ENCODE peak calls at places on chromosomes 3 and 15, in nine cellular contexts. J, C, H, K, B, L, Q, V and X are unnamed samples.

GRCh38 chr3:154932633-154933032 is 147.5 kb upstream of the MME start:
- DNase-seq in J (no peak), C (no peak), H (no peak), K (no peak), B (no peak), L (no peak), Q (no peak), V (no peak), X (no peak)

GRCh38 chr3:55191911-55192787 is 264.3 kb upstream of the LRTM1 start:
- DNase-seq in J (no peak), C (peak), H (no peak), K (peak), B (peak), L (no peak), Q (no peak), V (no peak), X (no peak)

GRCh38 chr3:181887685-181888084 is 176.0 kb downstream of the SOX2 start:
- DNase-seq in J (no peak), C (no peak), H (no peak), K (no peak), B (no peak), L (no peak), Q (no peak), V (no peak), X (no peak)

GRCh38 chr15:49718234-49718633 is 97.4 kb downstream of the DTWD1 start:
- DNase-seq in J (no peak), C (peak), H (no peak), K (no peak), B (no peak), L (no peak), Q (no peak), V (no peak), X (no peak)

GRCh38 chr3:167166594-167167253 is 213.4 kb downstream of the ZBBX start:
- DNase-seq in J (no peak), C (no peak), H (no peak), K (no peak), B (no peak), L (no peak), Q (no peak), V (no peak), X (no peak)

GRCh38 chr3:61830111-61830400 is 268.7 kb downstream of the PTPRG start:
- DNase-seq in J (no peak), C (no peak), H (no peak), K (no peak), B (no peak), L (no peak), Q (no peak), V (no peak), X (no peak)

GRCh38 chr3:195557327-195557726 is 14.2 kb upstream of the PPP1R2 start:
- DNase-seq in J (no peak), C (no peak), H (no peak), K (no peak), B (no peak), L (no peak), Q (no peak), V (no peak), X (no peak)

GRCh38 chr15:77010312-77010686 is 15.4 kb downstream of the PSTPIP1 start:
- DNase-seq in J (no peak), C (no peak), H (no peak), K (no peak), B (no peak), L (no peak), Q (no peak), V (no peak), X (no peak)

GRCh38 chr3:142275856-142276255 is 50.5 kb upstream of the GK5 start:
- DNase-seq in J (no peak), C (peak), H (no peak), K (peak), B (no peak), L (no peak), Q (no peak), V (no peak), X (no peak)

GRCh38 chr3:101141135-101141534 is 147.9 kb upstream of the ABI3BP start:
- DNase-seq in J (no peak), C (no peak), H (no peak), K (no peak), B (no peak), L (no peak), Q (no peak), V (no peak), X (no peak)

GRCh38 chr15:31974855-31975421 is 55.4 kb upstream of the CHRNA7 start:
- DNase-seq in J (peak), C (peak), H (peak), K (peak), B (peak), L (peak), Q (no peak), V (no peak), X (no peak)

GRCh38 chr3:72887723-72888545 is at the start of gene GXYLT2:
- DNase-seq in J (peak), C (peak), H (peak), K (peak), B (peak), L (peak), Q (no peak), V (peak), X (peak)

GRCh38 chr15:37083610-37084009 is 16.7 kb downstream of the MEIS2 start:
- DNase-seq in J (no peak), C (no peak), H (no peak), K (no peak), B (no peak), L (no peak), Q (no peak), V (no peak), X (no peak)

GRCh38 chr3:107969525-107969924 is 121.3 kb downstream of the CD47 start:
- DNase-seq in J (no peak), C (no peak), H (no peak), K (no peak), B (peak), L (no peak), Q (no peak), V (no peak), X (no peak)

GRCh38 chr3:140091143-140091542 is 156.2 kb downstream of the CLSTN2 start:
- DNase-seq in J (no peak), C (no peak), H (no peak), K (no peak), B (peak), L (no peak), Q (no peak), V (no peak), X (no peak)

GRCh38 chr15:38864827-38865604 is 300.4 kb upstream of the RASGRP1 start:
- DNase-seq in J (no peak), C (peak), H (no peak), K (no peak), B (peak), L (no peak), Q (no peak), V (no peak), X (no peak)

GRCh38 chr3:150582620-150583019 is 20.5 kb upstream of the SELENOT start:
- DNase-seq in J (no peak), C (no peak), H (no peak), K (no peak), B (no peak), L (no peak), Q (no peak), V (no peak), X (no peak)

GRCh38 chr3:17442332-17443049 is 299.9 kb downstream of the TBC1D5 start:
- DNase-seq in J (no peak), C (no peak), H (no peak), K (peak), B (no peak), L (no peak), Q (no peak), V (no peak), X (no peak)

GRCh38 chr15:32998979-32999677 is 195.4 kb downstream of the FMN1 start:
- DNase-seq in J (no peak), C (peak), H (no peak), K (no peak), B (no peak), L (no peak), Q (no peak), V (no peak), X (no peak)

GRCh38 chr3:129356756-129357425 is 71.5 kb downstream of the EFCAB12 start:
- DNase-seq in J (no peak), C (no peak), H (no peak), K (no peak), B (no peak), L (no peak), Q (no peak), V (no peak), X (no peak)

GRCh38 chr3:178964551-178964950 is 107.1 kb downstream of the ZMAT3 start:
- DNase-seq in J (no peak), C (no peak), H (no peak), K (no peak), B (no peak), L (no peak), Q (no peak), V (no peak), X (no peak)

GRCh38 chr3:94184781-94185180 is 121.9 kb downstream of the NSUN3 start:
- DNase-seq in J (peak), C (peak), H (no peak), K (peak), B (no peak), L (no peak), Q (no peak), V (no peak), X (no peak)

GRCh38 chr3:66031102-66031698 is 7.5 kb downstream of the MAGI1 start:
- DNase-seq in J (no peak), C (no peak), H (no peak), K (no peak), B (no peak), L (peak), Q (no peak), V (no peak), X (no peak)

GRCh38 chr3:50450135-50450911 is 53.1 kb downstream of the CACNA2D2 start:
- DNase-seq in J (no peak), C (peak), H (no peak), K (no peak), B (no peak), L (peak), Q (no peak), V (peak), X (peak)

GRCh38 chr3:125319765-125320164 is 55.4 kb downstream of the ZNF148 start:
- DNase-seq in J (no peak), C (no peak), H (no peak), K (no peak), B (no peak), L (no peak), Q (no peak), V (no peak), X (no peak)

GRCh38 chr3:147410126-147410517 is 957 bp downstream of the ZIC1 start:
- DNase-seq in J (no peak), C (no peak), H (no peak), K (peak), B (no peak), L (no peak), Q (no peak), V (no peak), X (no peak)

GRCh38 chr3:186754006-186754405 is 29.4 kb upstream of the EIF4A2 start:
- DNase-seq in J (no peak), C (no peak), H (no peak), K (no peak), B (no peak), L (no peak), Q (no peak), V (no peak), X (no peak)

GRCh38 chr15:73175382-73175781 is 123.1 kb downstream of the NEO1 start:
- DNase-seq in J (no peak), C (no peak), H (no peak), K (no peak), B (no peak), L (no peak), Q (no peak), V (no peak), X (no peak)

GRCh38 chr3:124839896-124840295 is 47.3 kb downstream of the ITGB5 start:
- DNase-seq in J (no peak), C (no peak), H (peak), K (no peak), B (no peak), L (no peak), Q (no peak), V (no peak), X (no peak)

GRCh38 chr15:73704869-73705645 is 20.9 kb downstream of the CD276 start:
- DNase-seq in J (peak), C (peak), H (peak), K (peak), B (peak), L (peak), Q (peak), V (peak), X (peak)

GRCh38 chr15:80367094-80367493 is 37.1 kb upstream of the ARNT2 start:
- DNase-seq in J (peak), C (no peak), H (no peak), K (peak), B (no peak), L (no peak), Q (no peak), V (no peak), X (no peak)

GRCh38 chr3:132785292-132785691 is 63.1 kb upstream of the NPHP3 start:
- DNase-seq in J (no peak), C (peak), H (no peak), K (peak), B (no peak), L (no peak), Q (no peak), V (no peak), X (no peak)

GRCh38 chr3:133412511-133413165 is 12.8 kb downstream of the BFSP2 start:
- DNase-seq in J (no peak), C (peak), H (no peak), K (peak), B (peak), L (no peak), Q (no peak), V (no peak), X (no peak)

GRCh38 chr3:147431746-147432145 is 22.6 kb downstream of the ZIC1 start:
- DNase-seq in J (no peak), C (peak), H (no peak), K (no peak), B (no peak), L (no peak), Q (no peak), V (no peak), X (no peak)